ENCODE peak calls at places on chromosomes 7 and 10, in nine cellular contexts. V is KBM-7; L is activated T-helper 1 cell treated with Interleukin-2 at 50 U/mL for 16 hours; A is hepatic stellate cell; X is activated effector memory CD4-positive, alpha-beta T cell treated with anti-CD3 and anti-CD28 coated beads, Interleukin-2, amount 50 U/mL, for 16 hours; W is NCI-H82; G is heart left ventricle; N is dorsolateral prefrontal cortex; O is HEK293T. F is an unnamed sample.

GRCh38 chr10:29657719-29658274 is 23.0 kb upstream of the SVIL start:
- DNase-seq in V (no peak), L (no peak), A (no peak), X (no peak), W (peak; percentile 61), G (no peak), N (no peak), O (no peak), F (no peak)

GRCh38 chr7:90879924-90880323 is 283.8 kb downstream of the CDK14 start:
- DNase-seq in V (no peak), L (no peak), A (no peak), X (no peak), W (peak; percentile 97), G (peak; percentile 56), N (no peak), O (no peak), F (no peak)

GRCh38 chr10:110350812-110351211 is 46.1 kb upstream of the SMNDC1 start:
- DNase-seq in V (no peak), L (no peak), A (no peak), X (no peak), W (no peak), G (no peak), N (no peak), O (no peak), F (no peak)

GRCh38 chr7:92717601-92717981 is 118.8 kb downstream of the CDK6 start:
- DNase-seq in V (no peak), L (no peak), A (no peak), X (no peak), W (no peak), G (no peak), N (no peak), O (no peak), F (no peak)

GRCh38 chr7:108308913-108309312 is 147.3 kb downstream of the NRCAM start:
- DNase-seq in V (no peak), L (no peak), A (no peak), X (no peak), W (no peak), G (no peak), N (no peak), O (no peak), F (no peak)

GRCh38 chr7:156969972-156970420 is 20.5 kb downstream of the NOM1 start:
- DNase-seq in V (peak; percentile 57), L (no peak), A (no peak), X (no peak), W (peak; percentile 22), G (no peak), N (no peak), O (no peak), F (no peak)

GRCh38 chr7:132933076-132933466 is 148.8 kb downstream of the CHCHD3 start:
- DNase-seq in V (no peak), L (no peak), A (no peak), X (no peak), W (no peak), G (no peak), N (no peak), O (no peak), F (no peak)

GRCh38 chr10:69718951-69719350 is 82.8 kb upstream of the COL13A1 start:
- DNase-seq in V (no peak), L (no peak), A (no peak), X (no peak), W (no peak), G (no peak), N (no peak), O (no peak), F (no peak)

GRCh38 chr10:96512524-96512991 is 1.2 kb downstream of the TLL2 start:
- DNase-seq in V (no peak), L (no peak), A (peak; percentile 22), X (no peak), W (peak; percentile 25), G (no peak), N (peak; percentile 48), O (peak; percentile 32), F (no peak)

GRCh38 chr7:116357776-116358670 is 141.5 kb upstream of the CAV2 start:
- DNase-seq in V (no peak), L (no peak), A (no peak), X (no peak), W (no peak), G (no peak), N (no peak), O (no peak), F (no peak)

GRCh38 chr7:75055830-75056431 is 17.7 kb downstream of the RCC1L start:
- DNase-seq in V (no peak), L (no peak), A (no peak), X (no peak), W (no peak), G (no peak), N (no peak), O (no peak), F (no peak)

F was measured in coronary artery.